ENCODE peak calls at places on chromosomes 6 and 20, in seven cellular contexts. T, N, F, U, X, B and Y are unnamed samples.

GRCh38 chr6:7526755-7527154 is 14.7 kb upstream of the DSP start:
- DNase-seq in T (no peak), N (no peak), F (no peak), U (no peak), X (no peak), B (no peak), Y (no peak)

GRCh38 chr20:20373046-20373706 is 5.3 kb downstream of the INSM1 start:
- DNase-seq in T (no peak), N (no peak), F (no peak), U (no peak), X (no peak), B (no peak), Y (no peak)

GRCh38 chr6:151679081-151679480 is 128.4 kb upstream of the ESR1 start:
- DNase-seq in T (no peak), N (no peak), F (no peak), U (no peak), X (no peak), B (no peak), Y (no peak)

GRCh38 chr6:32192608-32193039 is at the start of gene GPSM3:
- DNase-seq in T (peak; percentile 65), N (peak; percentile 89), F (no peak), U (no peak), X (peak; percentile 55), B (peak; percentile 42), Y (no peak)

GRCh38 chr6:166032366-166033171 is 135.1 kb downstream of the TBXT start:
- DNase-seq in T (no peak), N (peak; percentile 85), F (no peak), U (no peak), X (no peak), B (no peak), Y (no peak)

GRCh38 chr6:121881974-121882667 is 446.7 kb downstream of the GJA1 start:
- DNase-seq in T (no peak), N (no peak), F (no peak), U (no peak), X (no peak), B (no peak), Y (no peak)

GRCh38 chr6:81003156-81003555 is 749.3 kb downstream of the TENT5A start:
- DNase-seq in T (no peak), N (no peak), F (no peak), U (no peak), X (no peak), B (no peak), Y (no peak)

GRCh38 chr6:56199956-56200355 is 47.4 kb downstream of the COL21A1 start:
- DNase-seq in T (no peak), N (no peak), F (no peak), U (no peak), X (no peak), B (no peak), Y (no peak)

GRCh38 chr6:83055366-83055964 is 10.2 kb downstream of the UBE3D start:
- DNase-seq in T (peak; percentile 62), N (peak; percentile 56), F (peak; percentile 17), U (no peak), X (peak; percentile 65), B (peak; percentile 25), Y (peak; percentile 40)

GRCh38 chr20:45611054-45611453 is 18.5 kb upstream of the WFDC10A start:
- DNase-seq in T (no peak), N (no peak), F (no peak), U (no peak), X (no peak), B (no peak), Y (no peak)

GRCh38 chr20:55253765-55254164 is 751.6 kb downstream of the CBLN4 start:
- DNase-seq in T (no peak), N (no peak), F (no peak), U (no peak), X (no peak), B (no peak), Y (no peak)

GRCh38 chr6:27237089-27237723 is 10.3 kb upstream of the PRSS16 start:
- DNase-seq in T (no peak), N (peak; percentile 92), F (no peak), U (peak; percentile 3), X (no peak), B (no peak), Y (no peak)

GRCh38 chr6:149197482-149197881 is 120.0 kb upstream of the TAB2 start:
- DNase-seq in T (no peak), N (no peak), F (no peak), U (no peak), X (no peak), B (no peak), Y (no peak)

GRCh38 chr6:35497571-35498406 is 910 bp upstream of the TEAD3 start:
- DNase-seq in T (peak; percentile 45), N (peak; percentile 84), F (peak; percentile 61), U (peak; percentile 24), X (no peak), B (no peak), Y (peak; percentile 58)

GRCh38 chr6:125099211-125100017 is 54.2 kb upstream of the TPD52L1 start:
- DNase-seq in T (peak; percentile 31), N (peak; percentile 65), F (peak; percentile 6), U (no peak), X (peak; percentile 68), B (no peak), Y (peak; percentile 19)

GRCh38 chr6:106155219-106155830 is 69.2 kb downstream of the PRDM1 start:
- DNase-seq in T (no peak), N (peak; percentile 97), F (no peak), U (no peak), X (no peak), B (no peak), Y (no peak)

GRCh38 chr6:157641837-157642236 is 181.2 kb upstream of the SNX9 start:
- DNase-seq in T (no peak), N (no peak), F (no peak), U (no peak), X (no peak), B (no peak), Y (no peak)